ENCODE peak calls at places on chromosomes 2 and 18, in four cellular contexts. M is A549, I is endodermal cell, N is psoas muscle. C is an unnamed sample.
A peak's percentile ranks its signal among the peaks of the same experiment; 100 is the strongest.

GRCh38 chr2:74373189-74373588 is 6.9 kb downstream of the DCTN1 start:
- DNase-seq in I (peak; percentile 64), M (peak; percentile 19), N (peak; percentile 44), C (no peak)

GRCh38 chr18:58135806-58136331 is 91.8 kb downstream of the NEDD4L start:
- DNase-seq in M (peak; percentile 71), I (peak; percentile 88), N (no peak), C (peak; percentile 55)

GRCh38 chr2:125745514-125745913 is 910.4 kb upstream of the GYPC start:
- DNase-seq in I (peak; percentile 87), N (no peak), M (peak; percentile 29), C (no peak)

GRCh38 chr2:30237346-30238142 is 6.2 kb downstream of the LBH start:
- DNase-seq in M (no peak), N (no peak), I (no peak), C (no peak)

GRCh38 chr2:137333386-137333972 is 568.1 kb downstream of the THSD7B start:
- DNase-seq in N (no peak), I (no peak), M (no peak), C (no peak)

GRCh38 chr2:231666171-231667095 is 41.9 kb upstream of the PTMA start:
- DNase-seq in M (peak; percentile 97), N (peak; percentile 95), I (peak; percentile 97), C (peak; percentile 85)

GRCh38 chr2:161208527-161209139 is 48.4 kb downstream of the TANK start:
- DNase-seq in I (peak; percentile 46), M (peak; percentile 50), N (no peak), C (no peak)

GRCh38 chr18:59232309-59233016 is 12.5 kb downstream of the GRP start:
- DNase-seq in M (no peak), I (peak; percentile 79), N (no peak), C (no peak)

GRCh38 chr2:226661789-226662545 is 137.7 kb downstream of the IRS1 start:
- DNase-seq in N (peak; percentile 52), I (no peak), M (peak; percentile 86), C (no peak)

GRCh38 chr2:10709290-10709939 is 12.0 kb upstream of the ATP6V1C2 start:
- DNase-seq in N (no peak), M (peak; percentile 60), I (peak; percentile 89), C (no peak)

GRCh38 chr2:53545159-53546055 is 222.2 kb upstream of the CHAC2 start:
- DNase-seq in M (no peak), I (no peak), N (no peak), C (no peak)

GRCh38 chr2:46924608-46925007 is 9.0 kb upstream of the MCFD2 start:
- DNase-seq in I (no peak), M (no peak), N (peak; percentile 47), C (no peak)

GRCh38 chr2:85734015-85734414 is 19.8 kb upstream of the ATOH8 start:
- DNase-seq in N (peak; percentile 84), I (no peak), M (no peak), C (no peak)

GRCh38 chr2:42492691-42493467 is 903 bp downstream of the KCNG3 start:
- DNase-seq in N (peak; percentile 18), M (no peak), I (peak; percentile 81), C (peak; percentile 62)

GRCh38 chr2:5703166-5703565 is 11.0 kb downstream of the SOX11 start:
- DNase-seq in N (no peak), M (no peak), I (no peak), C (no peak)

GRCh38 chr2:212414699-212415309 is 123.8 kb downstream of the ERBB4 start:
- DNase-seq in M (no peak), N (no peak), I (no peak), C (no peak)

GRCh38 chr2:177429688-177430325 is 37.2 kb downstream of the AGPS start:
- DNase-seq in N (no peak), M (no peak), I (no peak), C (no peak)

GRCh38 chr2:188291617-188292445 is at the start of gene GULP1:
- DNase-seq in M (peak; percentile 82), N (peak; percentile 81), I (peak; percentile 92), C (peak; percentile 78)

DNA sequence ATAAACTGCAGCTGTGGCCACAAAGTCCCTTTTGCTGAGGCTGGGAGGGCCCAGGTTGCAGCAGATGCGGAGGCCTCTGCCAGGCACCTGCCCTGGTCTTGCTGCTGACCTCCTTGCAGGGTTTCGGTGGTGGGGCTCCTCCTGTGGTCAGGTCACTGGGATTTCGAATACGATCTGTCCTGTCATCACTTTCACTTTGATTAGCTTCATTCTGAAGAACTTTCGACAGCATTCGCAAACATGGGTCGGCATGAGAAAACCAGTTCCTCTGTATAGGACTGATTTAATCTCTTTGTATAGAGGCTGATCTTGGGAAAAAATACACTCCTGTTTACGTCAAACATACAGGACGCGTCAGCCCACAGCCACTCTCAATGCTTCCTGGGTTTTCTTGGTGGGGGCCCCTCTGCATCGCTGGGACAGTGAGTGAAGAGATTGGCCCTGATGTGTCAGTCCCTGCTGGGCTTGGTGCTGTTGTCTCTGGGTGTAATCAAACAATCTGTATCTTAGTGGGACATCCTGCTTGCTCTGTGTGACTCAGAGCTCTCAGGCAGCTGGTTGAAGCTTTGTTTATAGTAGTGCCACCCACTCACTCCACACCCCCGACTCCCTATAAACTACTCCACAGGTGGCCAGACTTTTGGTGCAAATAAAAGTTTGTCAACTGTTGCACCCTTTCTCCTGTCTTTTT is 209.4 kb upstream of the CXCR4 start:
- DNase-seq in N (no peak), M (peak; percentile 27), I (peak; percentile 61), C (no peak)
- H3K4me3 ChIP-seq in N (no peak overlapping the region), M (no peak overlapping the region), I (peak overlapping the region; percentile 14), C (no peak overlapping the region)

GRCh38 chr2:69693472-69694450 is 48.2 kb upstream of the ANXA4 start:
- DNase-seq in I (no peak), M (no peak), N (no peak), C (no peak)
- H3K4me3 ChIP-seq in I (no peak overlapping the region), M (no peak overlapping the region), N (no peak overlapping the region), C (no peak overlapping the region)

DNA sequence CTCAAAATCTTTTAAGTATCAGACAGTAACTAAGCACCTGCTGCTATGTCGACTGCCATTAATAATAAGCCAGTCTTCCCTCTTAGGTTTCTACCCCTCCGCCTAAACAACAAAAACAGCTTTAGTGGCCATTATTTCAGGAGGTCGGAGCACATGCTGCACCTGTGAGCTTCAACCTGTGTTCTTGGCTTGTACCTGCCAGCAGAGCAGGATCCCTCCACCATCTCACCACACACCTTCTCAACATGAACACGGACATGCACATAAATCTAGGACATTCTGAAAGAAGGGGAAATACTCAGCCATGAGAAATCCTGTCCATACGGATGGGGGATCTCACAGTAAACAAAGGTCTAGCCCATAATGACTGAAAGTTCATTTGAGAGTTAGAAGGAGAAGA is 3.7 kb downstream of the CYB5A start:
- DNase-seq in M (no peak), N (no peak), I (no peak), C (no peak)
- H3K4me3 ChIP-seq in M (no peak overlapping the region), N (no peak overlapping the region), I (no peak overlapping the region), C (no peak overlapping the region)

GRCh38 chr2:127405252-127405605 is 13.0 kb upstream of the PROC start:
- DNase-seq in I (no peak), M (no peak), N (no peak), C (no peak)
- H3K4me3 ChIP-seq in I (no peak overlapping the region), M (no peak overlapping the region), N (no peak overlapping the region), C (no peak overlapping the region)

GRCh38 chr2:194002699-194003368 is 1654.2 kb upstream of the SLC39A10 start:
- DNase-seq in I (no peak), N (peak; percentile 10), M (no peak), C (no peak)
- H3K4me3 ChIP-seq in I (no peak overlapping the region), N (no peak overlapping the region), M (no peak overlapping the region), C (no peak overlapping the region)

DNA sequence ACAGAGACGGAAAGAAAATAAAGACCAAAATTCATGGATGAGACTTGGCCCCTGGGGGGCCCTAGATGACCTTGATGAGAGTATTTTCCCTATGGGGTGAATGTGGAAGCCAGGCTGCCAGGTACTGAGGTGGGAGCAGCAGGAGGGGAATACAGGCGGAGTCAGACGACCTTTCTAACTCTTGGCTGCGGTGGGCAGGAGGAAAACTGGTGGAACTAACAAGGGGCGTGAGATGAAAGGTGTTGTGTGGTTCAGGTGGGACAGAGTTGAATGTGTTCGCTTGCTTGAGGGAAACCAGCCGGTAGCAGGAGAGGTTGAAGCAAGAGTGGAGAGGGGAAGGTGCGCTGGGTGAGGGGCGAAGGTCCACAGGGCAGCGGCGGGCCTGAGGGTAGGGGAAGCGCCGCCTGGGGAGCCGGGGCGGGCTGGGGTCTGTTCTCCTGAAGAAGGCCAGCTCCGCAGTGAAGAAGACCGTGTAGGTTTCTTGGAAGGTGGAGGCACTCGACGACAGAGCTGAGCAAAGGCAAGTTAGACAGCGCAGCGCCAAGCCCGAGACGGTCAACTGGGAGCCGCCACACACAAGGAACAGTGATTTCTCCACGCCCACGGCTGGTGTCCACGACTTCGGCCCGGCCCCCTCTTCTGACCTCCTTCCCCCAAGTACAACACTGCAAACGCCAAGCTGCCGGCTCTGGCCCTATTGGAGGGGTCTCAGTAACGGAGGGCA is 61.7 kb downstream of the GNAL start:
- DNase-seq in M (no peak), N (no peak), I (no peak), C (no peak)
- H3K4me3 ChIP-seq in M (no peak overlapping the region), N (peak overlapping the region; percentile 37), I (no peak overlapping the region), C (no peak overlapping the region)

GRCh38 chr2:37796481-37796880 is 125.0 kb upstream of the CDC42EP3 start:
- DNase-seq in M (no peak), N (no peak), I (no peak), C (no peak)
- H3K4me3 ChIP-seq in M (no peak overlapping the region), N (no peak overlapping the region), I (peak overlapping the region; percentile 56), C (no peak overlapping the region)

GRCh38 chr18:22847392-22847791 is 85.7 kb upstream of the RBBP8 start:
- DNase-seq in M (no peak), N (no peak), I (no peak), C (no peak)
- H3K4me3 ChIP-seq in M (no peak overlapping the region), N (no peak overlapping the region), I (no peak overlapping the region), C (no peak overlapping the region)

DNA sequence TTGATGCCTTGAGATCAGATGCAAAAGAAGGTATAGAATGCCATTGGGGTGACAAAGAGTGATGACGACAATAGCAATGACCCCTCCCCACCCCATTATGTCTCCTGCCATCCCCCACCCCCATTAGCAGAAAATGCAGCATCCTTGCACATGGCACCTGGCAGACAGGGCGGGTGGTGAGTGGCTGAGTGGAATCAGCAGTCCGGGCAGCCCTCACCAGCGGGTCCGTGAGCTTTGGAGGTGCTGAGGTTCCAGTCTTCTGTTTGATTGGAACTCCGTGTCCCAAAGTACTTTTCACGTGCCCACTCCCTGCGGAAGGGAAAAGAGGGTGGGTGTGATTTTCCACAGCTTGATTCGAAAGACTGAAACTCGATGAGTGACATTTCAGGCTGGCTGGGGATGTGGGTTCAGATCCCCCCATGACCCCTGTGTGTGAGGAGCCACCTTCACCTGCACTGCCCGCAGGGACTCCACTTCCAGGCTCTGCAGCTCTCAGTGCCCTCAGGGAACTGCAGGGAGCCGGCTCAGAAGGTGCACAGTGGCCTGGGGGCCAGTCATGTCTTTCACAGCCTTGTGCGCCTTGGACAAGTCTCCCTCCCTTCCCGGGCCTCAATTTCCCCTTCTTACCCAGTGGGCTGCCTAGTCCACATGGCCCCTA is 130.9 kb downstream of the GLI2 start:
- DNase-seq in M (no peak), N (no peak), I (no peak), C (no peak)
- H3K4me3 ChIP-seq in M (peak overlapping the region; percentile 24), N (peak overlapping the region; percentile 63), I (no peak overlapping the region), C (no peak overlapping the region)

C was measured in ovary.